ENCODE peak calls at places on chromosome 18, in ten cellular contexts. M is heart left ventricle, D is WERI-Rb-1, H is ovary, F is Peyer's patch, N is GM12865, W is left ventricle myocardium inferior, O is cardiac muscle cell, C is kidney epithelial cell, X is stomach. T is an unnamed sample.

GRCh38 chr18:67766930-67767329 is 250.4 kb upstream of the DSEL start:
- DNase-seq in N (peak; percentile 5), C (peak; percentile 80), O (no peak), M (no peak), X (no peak), F (no peak), H (no peak), W (no peak), D (no peak), T (no peak)

GRCh38 chr18:23565916-23566547 is 20.3 kb downstream of the NPC1 start:
- DNase-seq in W (no peak), X (no peak), F (no peak), C (no peak), H (no peak), M (no peak), D (no peak), N (no peak), O (no peak), T (no peak)

GRCh38 chr18:77702686-77703085 is 453.0 kb downstream of the GALR1 start:
- DNase-seq in X (no peak), F (no peak), M (no peak), H (no peak), W (no peak), N (peak; percentile 18), O (peak; percentile 5), D (peak; percentile 76), C (no peak), T (peak; percentile 10)

GRCh38 chr18:34795070-34795740 is 85.1 kb downstream of the DTNA start:
- DNase-seq in H (no peak), C (no peak), W (peak; percentile 26), O (no peak), D (no peak), X (no peak), N (no peak), F (no peak), M (no peak), T (no peak)

GRCh38 chr18:13446581-13447470 is 228.3 kb downstream of the LDLRAD4 start:
- DNase-seq in D (no peak), X (no peak), O (no peak), C (no peak), F (no peak), W (no peak), N (no peak), H (no peak), M (peak; percentile 48), T (peak; percentile 45)

GRCh38 chr18:49597556-49597955 is 35.7 kb downstream of the LIPG start:
- DNase-seq in N (no peak), F (no peak), D (peak; percentile 88), C (no peak), H (no peak), W (no peak), X (no peak), M (no peak), O (no peak), T (no peak)

GRCh38 chr18:27136208-27136535 is 48.9 kb downstream of the CHST9 start:
- DNase-seq in W (no peak), O (no peak), M (no peak), X (no peak), N (no peak), D (no peak), C (peak; percentile 95), F (no peak), H (no peak), T (no peak)

GRCh38 chr18:59065684-59066083 is 74.0 kb upstream of the SEC11C start:
- DNase-seq in H (no peak), D (no peak), X (no peak), F (no peak), N (no peak), W (no peak), O (no peak), C (no peak), M (no peak), T (no peak)

GRCh38 chr18:5197032-5197434 is at the start of gene AKAIN1:
- DNase-seq in C (no peak), F (no peak), H (no peak), W (peak; percentile 34), M (peak; percentile 72), N (peak; percentile 4), D (peak; percentile 34), O (peak; percentile 91), X (no peak), T (peak; percentile 86)

GRCh38 chr18:79393181-79393598 is 2.5 kb upstream of the NFATC1 start:
- DNase-seq in O (no peak), N (no peak), H (peak; percentile 57), W (no peak), M (peak; percentile 72), C (no peak), X (no peak), F (peak; percentile 54), D (no peak), T (no peak)

GRCh38 chr18:55588876-55589595 is 1.0 kb upstream of the TCF4 start:
- DNase-seq in W (no peak), N (no peak), C (no peak), O (no peak), F (no peak), H (no peak), D (no peak), M (no peak), X (no peak), T (no peak)

GRCh38 chr18:63005306-63005705 is 290.0 kb downstream of the PHLPP1 start:
- DNase-seq in F (no peak), M (no peak), D (no peak), N (no peak), X (no peak), O (no peak), H (no peak), C (no peak), W (no peak), T (no peak)

GRCh38 chr18:43919565-43919964 is 642.3 kb upstream of the SYT4 start:
- DNase-seq in M (no peak), D (no peak), H (no peak), X (no peak), F (no peak), C (no peak), W (no peak), N (no peak), O (no peak), T (no peak)

GRCh38 chr18:69774831-69775230 is 172.8 kb downstream of the CD226 start:
- DNase-seq in C (no peak), D (no peak), H (no peak), O (no peak), X (no peak), M (no peak), F (no peak), W (no peak), N (no peak), T (no peak)

GRCh38 chr18:28459587-28459986 is 282.7 kb upstream of the CDH2 start:
- DNase-seq in M (no peak), N (no peak), W (no peak), H (no peak), O (no peak), D (no peak), C (no peak), X (no peak), F (no peak), T (no peak)

GRCh38 chr18:12119358-12119757 is 25.7 kb downstream of the ANKRD62 start:
- DNase-seq in W (no peak), H (no peak), M (no peak), F (no peak), O (no peak), C (no peak), D (no peak), N (no peak), X (no peak), T (no peak)

GRCh38 chr18:12121175-12122095 is 27.8 kb downstream of the ANKRD62 start:
- DNase-seq in H (no peak), N (no peak), O (peak; percentile 23), F (no peak), M (no peak), X (no peak), D (no peak), C (no peak), W (no peak), T (peak; percentile 32)
- TF ChIP-seq CTCF in H (no peak), N (peak; percentile 30), O (peak; percentile 39), F (no peak), M (no peak), X (no peak), D (peak; percentile 43), C (no peak), W (peak; percentile 38), T (peak; percentile 49)

DNA sequence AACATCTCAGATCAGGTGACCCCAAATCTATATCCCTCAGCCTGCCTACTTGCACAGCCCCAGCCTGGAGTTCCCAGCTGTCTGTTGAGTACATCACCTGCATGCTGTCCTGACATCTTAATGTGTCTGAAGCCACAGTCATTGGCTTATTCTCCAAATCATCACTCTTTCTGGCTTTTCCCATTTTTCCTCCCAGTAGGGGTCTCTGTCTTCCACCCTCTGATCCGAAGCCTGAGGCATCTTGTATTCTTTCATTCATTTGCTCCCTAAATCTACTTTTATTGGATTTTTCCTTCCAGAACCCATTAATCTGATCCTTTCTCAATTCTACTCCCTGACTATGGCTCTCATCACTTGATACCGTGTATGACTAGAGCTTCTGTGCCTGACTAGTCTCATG is 332.9 kb upstream of the DCC start:
- DNase-seq in D (no peak), M (no peak), X (no peak), O (no peak), C (no peak), F (no peak), N (no peak), H (no peak), W (no peak), T (no peak)
- TF ChIP-seq CTCF in D (peak; percentile 33), M (no peak), X (no peak), O (no peak), C (no peak), F (no peak), N (no peak), H (no peak), W (no peak), T (no peak)

DNA sequence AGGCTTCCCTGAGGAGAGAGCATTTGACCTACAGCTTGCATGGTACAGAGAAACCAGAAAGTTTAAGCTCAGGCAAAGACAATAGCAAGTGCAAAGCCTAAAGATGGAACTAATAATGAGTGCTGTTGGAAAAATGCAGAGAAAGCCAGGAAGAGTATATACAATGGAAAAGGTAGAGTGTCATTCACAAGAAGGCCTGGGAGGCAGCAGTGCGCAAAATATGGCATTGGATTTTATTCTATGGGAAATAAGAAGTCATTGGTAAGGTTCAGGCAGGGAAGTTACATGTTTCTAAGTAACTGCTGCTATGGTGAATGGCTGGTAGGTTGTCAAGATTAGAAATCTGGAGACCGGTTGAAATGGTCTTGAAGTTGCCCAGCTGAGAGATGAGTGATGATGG is 2167.3 kb upstream of the CELF4 start:
- DNase-seq in C (no peak), O (no peak), X (no peak), M (no peak), F (no peak), D (no peak), W (no peak), H (no peak), N (no peak), T (no peak)
- TF ChIP-seq CTCF in C (no peak), O (no peak), X (no peak), M (no peak), F (no peak), D (no peak), W (no peak), H (no peak), N (no peak), T (peak; percentile 11)

DNA sequence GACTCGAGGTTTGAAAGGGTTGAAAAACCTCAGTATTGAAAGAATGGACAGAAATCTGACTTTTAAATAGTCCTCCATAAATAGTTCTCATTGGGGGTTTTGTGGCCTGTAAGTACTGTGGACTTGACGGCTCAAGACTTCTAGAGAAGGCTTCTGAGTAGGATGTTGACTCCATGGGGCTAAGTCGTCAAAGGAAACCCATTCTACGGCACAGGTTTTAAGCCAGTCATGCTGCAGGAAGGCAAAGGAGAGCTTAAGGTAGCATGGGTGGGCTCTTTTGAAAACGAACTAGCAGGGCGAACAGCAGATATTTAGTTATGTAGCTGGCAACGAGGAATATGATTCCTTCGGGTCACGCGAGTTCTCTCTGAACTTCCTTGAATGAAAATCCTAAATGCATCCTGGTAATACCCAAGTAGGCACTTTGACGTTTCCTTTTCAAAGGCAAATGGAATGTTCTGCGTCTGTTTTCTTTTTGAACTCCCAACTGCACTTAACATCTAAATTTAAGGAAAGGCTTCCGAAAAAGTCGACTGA is 1.1 kb upstream of the NEDD4L start:
- DNase-seq in M (no peak), C (no peak), D (no peak), W (no peak), O (no peak), N (peak; percentile 9), H (no peak), X (no peak), F (no peak), T (no peak)
- TF ChIP-seq CTCF in M (no peak), C (no peak), D (no peak), W (no peak), O (no peak), N (no peak), H (no peak), X (no peak), F (no peak), T (no peak)